ENCODE peak calls at places on chromosomes 2 and 18, in five cellular contexts. O is EH; B is activated naive CD4-positive, alpha-beta T cell; D is GM19239; I is GM12865. M is an unnamed sample.

GRCh38 chr2:18987592-18988073 is 370.8 kb downstream of the OSR1 start:
- DNase-seq in O (peak), B (no peak), D (no peak), I (no peak), M (no peak)

GRCh38 chr2:75054296-75054695 is 95.9 kb downstream of the POLE4 start:
- DNase-seq in O (no peak), B (no peak), D (no peak), I (no peak), M (no peak)

GRCh38 chr2:84924173-84925106 is 19.0 kb downstream of the TMSB10 start:
- DNase-seq in O (peak), B (no peak), D (no peak), I (peak), M (no peak)

GRCh38 chr18:57043241-57043640 is 103.6 kb upstream of the BOD1L2 start:
- DNase-seq in O (no peak), B (no peak), D (no peak), I (no peak), M (no peak)

GRCh38 chr18:34280653-34281052 is 55.9 kb upstream of the NOL4 start:
- DNase-seq in O (no peak), B (no peak), D (no peak), I (no peak), M (no peak)

GRCh38 chr2:206875701-206876100 is 63.6 kb upstream of the CPO start:
- DNase-seq in O (no peak), B (no peak), D (no peak), I (no peak), M (no peak)

GRCh38 chr2:234310166-234310565 is 186.7 kb downstream of the ARL4C start:
- DNase-seq in O (no peak), B (no peak), D (no peak), I (no peak), M (no peak)

GRCh38 chr18:62832282-62832681 is 116.9 kb downstream of the PHLPP1 start:
- DNase-seq in O (no peak), B (no peak), D (no peak), I (no peak), M (no peak)

GRCh38 chr2:162111958-162112850 is 38.2 kb upstream of the DPP4 start:
- DNase-seq in O (no peak), B (no peak), D (no peak), I (no peak), M (no peak)

GRCh38 chr2:3377279-3377611 is 373 bp downstream of the EIPR1 start:
- DNase-seq in O (peak), B (no peak), D (no peak), I (peak), M (no peak)

GRCh38 chr18:5417342-5417741 is 121.8 kb upstream of the ZBTB14 start:
- DNase-seq in O (no peak), B (no peak), D (no peak), I (no peak), M (no peak)

GRCh38 chr2:7418343-7418742 is 501.1 kb downstream of the RNF144A start:
- DNase-seq in O (no peak), B (no peak), D (no peak), I (no peak), M (no peak)